ENCODE peak calls at places on chromosome 3, in nine cellular contexts. W, S, D, Y, G, E, N, P and O are unnamed samples.

GRCh38 chr3:126051741-126052140 is 32.2 kb downstream of the SLC41A3 start:
- DNase-seq in W (no peak), S (no peak), D (peak), Y (no peak), G (no peak), E (no peak), N (no peak), P (no peak), O (no peak)

GRCh38 chr3:62193586-62194345 is 179.6 kb downstream of the FEZF2 start:
- DNase-seq in W (no peak), S (no peak), D (no peak), Y (no peak), G (no peak), E (no peak), N (no peak), P (no peak), O (no peak)

GRCh38 chr3:181695661-181696491 is 15.8 kb upstream of the SOX2 start:
- DNase-seq in W (no peak), S (no peak), D (no peak), Y (no peak), G (no peak), E (no peak), N (no peak), P (no peak), O (no peak)

GRCh38 chr3:108312656-108313055 is 16.3 kb downstream of the HHLA2 start:
- DNase-seq in W (peak), S (no peak), D (no peak), Y (no peak), G (peak), E (no peak), N (no peak), P (no peak), O (no peak)

GRCh38 chr3:190205739-190206138 is 85.0 kb upstream of the P3H2 start:
- DNase-seq in W (peak), S (peak), D (no peak), Y (no peak), G (peak), E (no peak), N (peak), P (no peak), O (no peak)

GRCh38 chr3:107701299-107701698 is 178.5 kb downstream of the BBX start:
- DNase-seq in W (no peak), S (no peak), D (no peak), Y (no peak), G (no peak), E (no peak), N (no peak), P (no peak), O (no peak)

GRCh38 chr3:182800508-182800907 is 7.2 kb downstream of the ATP11B start:
- DNase-seq in W (no peak), S (no peak), D (no peak), Y (no peak), G (no peak), E (no peak), N (no peak), P (no peak), O (no peak)

GRCh38 chr3:155504682-155505081 is 211.2 kb upstream of the STRIT1 start:
- DNase-seq in W (no peak), S (no peak), D (no peak), Y (no peak), G (no peak), E (no peak), N (no peak), P (no peak), O (no peak)

GRCh38 chr3:110533089-110533488 is 538.5 kb upstream of the NECTIN3 start:
- DNase-seq in W (peak), S (no peak), D (no peak), Y (no peak), G (no peak), E (no peak), N (no peak), P (no peak), O (no peak)

GRCh38 chr3:136562031-136562430 is 190.1 kb downstream of the STAG1 start:
- DNase-seq in W (no peak), S (no peak), D (no peak), Y (no peak), G (no peak), E (no peak), N (no peak), P (no peak), O (no peak)

GRCh38 chr3:72411843-72412242 is 436.4 kb downstream of the SHQ1 start:
- DNase-seq in W (no peak), S (no peak), D (no peak), Y (no peak), G (peak), E (no peak), N (no peak), P (no peak), O (no peak)

GRCh38 chr3:183631715-183632114 is 3.7 kb upstream of the KLHL24 start:
- DNase-seq in W (no peak), S (no peak), D (no peak), Y (no peak), G (no peak), E (no peak), N (no peak), P (no peak), O (no peak)

GRCh38 chr3:14246414-14246813 is 67.8 kb downstream of the LSM3 start:
- DNase-seq in W (no peak), S (no peak), D (no peak), Y (no peak), G (peak), E (no peak), N (no peak), P (no peak), O (no peak)

GRCh38 chr3:10930641-10931040 is 61.9 kb upstream of the SLC6A1 start:
- DNase-seq in W (no peak), S (no peak), D (no peak), Y (no peak), G (no peak), E (no peak), N (no peak), P (no peak), O (no peak)

GRCh38 chr3:184874709-184875644 is 63.0 kb downstream of the VPS8 start:
- DNase-seq in W (no peak), S (peak), D (no peak), Y (no peak), G (peak), E (no peak), N (peak), P (no peak), O (no peak)

GRCh38 chr3:124492824-124493223 is 237.4 kb upstream of the UMPS start:
- DNase-seq in W (no peak), S (peak), D (no peak), Y (no peak), G (no peak), E (no peak), N (peak), P (no peak), O (peak)

GRCh38 chr3:38346584-38347410 is at the start of gene XYLB:
- DNase-seq in W (no peak), S (peak), D (peak), Y (peak), G (peak), E (peak), N (peak), P (peak), O (peak)

GRCh38 chr3:170508876-170509275 is 77.0 kb downstream of the SLC7A14 start:
- DNase-seq in W (no peak), S (no peak), D (no peak), Y (no peak), G (no peak), E (no peak), N (no peak), P (no peak), O (no peak)

GRCh38 chr3:147906275-147906674 is 497.1 kb downstream of the ZIC1 start:
- DNase-seq in W (no peak), S (no peak), D (no peak), Y (no peak), G (no peak), E (no peak), N (no peak), P (no peak), O (no peak)

GRCh38 chr3:191240432-191240831 is 41.4 kb downstream of the OSTN start:
- DNase-seq in W (no peak), S (no peak), D (no peak), Y (no peak), G (no peak), E (no peak), N (no peak), P (no peak), O (no peak)

GRCh38 chr3:196067439-196067838 is 14.5 kb downstream of the TFRC start:
- DNase-seq in W (no peak), S (no peak), D (no peak), Y (no peak), G (no peak), E (no peak), N (no peak), P (no peak), O (no peak)

GRCh38 chr3:46386206-46386605 is 15.5 kb downstream of the CCR5 start:
- DNase-seq in W (no peak), S (peak), D (no peak), Y (no peak), G (peak), E (no peak), N (peak), P (no peak), O (no peak)

GRCh38 chr3:66144792-66145733 is 75.7 kb upstream of the SLC25A26 start:
- DNase-seq in W (no peak), S (peak), D (no peak), Y (no peak), G (no peak), E (no peak), N (no peak), P (no peak), O (no peak)

GRCh38 chr3:159252772-159253384 is 451.0 kb downstream of the MFSD1 start:
- DNase-seq in W (peak), S (peak), D (no peak), Y (no peak), G (peak), E (no peak), N (peak), P (no peak), O (no peak)

GRCh38 chr3:15294914-15295313 is 37.5 kb downstream of the SH3BP5 start:
- DNase-seq in W (no peak), S (no peak), D (no peak), Y (no peak), G (no peak), E (no peak), N (peak), P (no peak), O (no peak)

GRCh38 chr3:50157821-50158556 is 2.9 kb downstream of the SEMA3F start:
- DNase-seq in W (no peak), S (peak), D (no peak), Y (no peak), G (no peak), E (no peak), N (no peak), P (no peak), O (no peak)

GRCh38 chr3:171679011-171679492 is 131.2 kb downstream of the PLD1 start:
- DNase-seq in W (no peak), S (no peak), D (no peak), Y (no peak), G (no peak), E (no peak), N (no peak), P (no peak), O (no peak)